ENCODE peak calls at places on chromosome 6, in six cellular contexts. Z is NCI-H2081; E is cardiac muscle cell; H is activated naive CD4-positive, alpha-beta T cell; R is HCEC 1CT; N is ovary. I is an unnamed sample.

GRCh38 chr6:156009656-156010055 is 554.0 kb upstream of the NOX3 start:
- DNase-seq in H (no peak), N (no peak), R (no peak), E (no peak), Z (no peak), I (no peak)

GRCh38 chr6:113856571-113857564 is at the start of gene MARCKS:
- DNase-seq in N (peak), R (peak), Z (peak), H (no peak), E (peak), I (no peak)

GRCh38 chr6:40486576-40486975 is 100.6 kb downstream of the LRFN2 start:
- DNase-seq in H (no peak), N (no peak), Z (no peak), E (no peak), R (no peak), I (no peak)

GRCh38 chr6:105135056-105135455 is 44.8 kb downstream of the POPDC3 start:
- DNase-seq in N (no peak), E (peak), R (peak), Z (no peak), H (no peak), I (no peak)

GRCh38 chr6:166724576-166724975 is 97.5 kb upstream of the RPS6KA2 start:
- DNase-seq in N (no peak), R (no peak), H (no peak), Z (no peak), E (no peak), I (no peak)

GRCh38 chr6:45371924-45372582 is 5.7 kb downstream of the SUPT3H start:
- DNase-seq in E (peak), H (no peak), R (peak), Z (no peak), N (no peak), I (no peak)

GRCh38 chr6:41039060-41039998 is at the start of gene UNC5CL:
- DNase-seq in Z (peak), N (no peak), R (no peak), H (no peak), E (peak), I (peak)

GRCh38 chr6:52543729-52544324 is 33.0 kb downstream of the TRAM2 start:
- DNase-seq in Z (no peak), E (peak), N (peak), H (no peak), R (peak), I (no peak)

GRCh38 chr6:134097114-134097707 is 44.8 kb upstream of the SLC2A12 start:
- DNase-seq in E (peak), N (peak), Z (peak), H (no peak), R (peak), I (peak)

GRCh38 chr6:140271759-140272377 is 897.4 kb upstream of the CITED2 start:
- DNase-seq in Z (no peak), R (no peak), N (no peak), E (no peak), H (no peak), I (no peak)

GRCh38 chr6:169166896-169167580 is 86.6 kb downstream of the THBS2 start:
- DNase-seq in E (no peak), H (no peak), R (no peak), N (no peak), Z (no peak), I (no peak)

GRCh38 chr6:110951986-110952794 is 6.3 kb upstream of the GTF3C6 start:
- DNase-seq in R (peak), H (no peak), N (no peak), E (peak), Z (no peak), I (no peak)

GRCh38 chr6:32622545-32623401 is 14.4 kb upstream of the HLA-DQA1 start:
- DNase-seq in N (no peak), H (no peak), R (peak), E (peak), Z (no peak), I (peak)

GRCh38 chr6:108697646-108698161 is 137.0 kb downstream of the FOXO3 start:
- DNase-seq in E (peak), Z (no peak), H (no peak), R (no peak), N (no peak), I (no peak)

GRCh38 chr6:116513224-116513875 is 1.9 kb downstream of the CALHM5 start:
- DNase-seq in E (no peak), N (no peak), H (no peak), Z (no peak), R (no peak), I (no peak)

GRCh38 chr6:36216559-36216958 is 20.0 kb downstream of the BRPF3 start:
- DNase-seq in N (no peak), H (no peak), R (peak), Z (no peak), E (peak), I (no peak)

GRCh38 chr6:147117580-147117979 is 86.6 kb upstream of the STXBP5 start:
- DNase-seq in R (peak), H (no peak), N (no peak), E (peak), Z (no peak), I (no peak)

GRCh38 chr6:143301204-143301603 is 149.3 kb downstream of the ADAT2 start:
- DNase-seq in Z (no peak), E (no peak), N (no peak), R (no peak), H (no peak), I (no peak)

GRCh38 chr6:157459327-157459726 is 78.3 kb downstream of the ZDHHC14 start:
- DNase-seq in Z (no peak), H (no peak), E (no peak), R (no peak), N (no peak), I (no peak)

GRCh38 chr6:16503919-16504554 is 257.2 kb downstream of the ATXN1 start:
- DNase-seq in E (no peak), Z (no peak), H (no peak), R (no peak), N (no peak), I (no peak)

GRCh38 chr6:150070236-150070860 is 1.4 kb upstream of the ULBP3 start:
- DNase-seq in N (no peak), R (no peak), H (no peak), Z (no peak), E (no peak), I (no peak)

GRCh38 chr6:134373282-134373922 is 55.5 kb upstream of the SGK1 start:
- DNase-seq in E (peak), N (no peak), Z (no peak), R (peak), H (no peak), I (no peak)

GRCh38 chr6:87945966-87946365 is 101.7 kb upstream of the SPACA1 start:
- DNase-seq in E (peak), Z (no peak), N (no peak), R (no peak), H (no peak), I (no peak)

GRCh38 chr6:130993292-130993765 is 69.7 kb downstream of the EPB41L2 start:
- DNase-seq in N (no peak), H (no peak), R (no peak), Z (no peak), E (no peak), I (no peak)

GRCh38 chr6:169177516-169178196 is 76.0 kb downstream of the THBS2 start:
- DNase-seq in H (no peak), R (no peak), E (peak), Z (no peak), N (no peak), I (no peak)

GRCh38 chr6:1402369-1402768 is 13.0 kb downstream of the FOXF2 start:
- DNase-seq in E (no peak), Z (no peak), H (no peak), R (no peak), N (no peak), I (no peak)

GRCh38 chr6:36765190-36765941 is 67.7 kb downstream of the RAB44 start:
- DNase-seq in H (no peak), Z (no peak), E (no peak), N (no peak), R (no peak), I (no peak)

GRCh38 chr6:44335631-44336030 is 6.8 kb upstream of the SPATS1 start:
- DNase-seq in Z (no peak), N (no peak), H (no peak), E (no peak), R (no peak), I (no peak)

GRCh38 chr6:2792330-2792729 is 27.1 kb downstream of the WRNIP1 start:
- DNase-seq in N (no peak), H (no peak), Z (no peak), E (peak), R (no peak), I (no peak)

GRCh38 chr6:25253371-25253770 is 25.8 kb upstream of the CARMIL1 start:
- DNase-seq in H (no peak), R (no peak), N (no peak), E (no peak), Z (peak), I (no peak)

GRCh38 chr6:84462697-84463096 is 235.3 kb upstream of the CEP162 start:
- DNase-seq in H (no peak), E (peak), R (peak), N (no peak), Z (no peak), I (no peak)

GRCh38 chr6:4466769-4467480 is 309.3 kb upstream of the CDYL start:
- DNase-seq in H (no peak), N (no peak), E (no peak), Z (no peak), R (no peak), I (no peak)

GRCh38 chr6:47235964-47236760 is 73.5 kb downstream of the TNFRSF21 start:
- DNase-seq in E (no peak), N (no peak), Z (no peak), R (no peak), H (no peak), I (no peak)

GRCh38 chr6:34276191-34276590 is 27.4 kb upstream of the SMIM29 start:
- DNase-seq in Z (no peak), E (no peak), R (no peak), H (no peak), N (no peak), I (no peak)

GRCh38 chr6:85865665-85866372 is 223.1 kb upstream of the SYNCRIP start:
- DNase-seq in E (peak), N (no peak), H (no peak), Z (no peak), R (peak), I (no peak)

GRCh38 chr6:36599791-36600209 is 5.6 kb downstream of the SRSF3 start:
- DNase-seq in E (peak), H (no peak), R (no peak), Z (peak), N (peak), I (peak)

I was measured in T follicular helper cell.